ENCODE peak calls at places on chromosome 12, in six cellular contexts. G, Z, H, U, N and F are unnamed samples.

GRCh38 chr12:104598342-104599271 is 141.9 kb downstream of the CHST11 start:
- DNase-seq in G (no peak), H (no peak), U (no peak), Z (no peak), N (no peak), F (no peak)

GRCh38 chr12:104751594-104751993 is 206.5 kb downstream of the SLC41A2 start:
- DNase-seq in Z (no peak), U (no peak), G (no peak), H (no peak), N (no peak), F (no peak)

GRCh38 chr12:110281549-110282342 is 699 bp downstream of the ATP2A2 start:
- DNase-seq in H (no peak), N (peak), U (peak), G (peak), Z (no peak), F (peak)

GRCh38 chr12:124026755-124027745 is 54.0 kb downstream of the ZNF664 start:
- DNase-seq in H (peak), N (peak), Z (peak), G (no peak), U (no peak), F (no peak)

GRCh38 chr12:53989227-53990113 is 4.5 kb downstream of the HOXC10 start:
- DNase-seq in G (no peak), U (no peak), H (no peak), Z (no peak), N (peak), F (peak)

GRCh38 chr12:95963104-95963503 is 20.0 kb downstream of the AMDHD1 start:
- DNase-seq in Z (no peak), N (peak), H (no peak), U (no peak), G (no peak), F (no peak)

GRCh38 chr12:13028825-13029570 is 15.2 kb upstream of the FAM234B start:
- DNase-seq in H (no peak), N (no peak), G (no peak), U (no peak), Z (no peak), F (no peak)

GRCh38 chr12:77667101-77667500 is 163.6 kb upstream of the NAV3 start:
- DNase-seq in G (no peak), Z (no peak), H (peak), U (no peak), N (peak), F (peak)

GRCh38 chr12:8615206-8615605 is 2.5 kb upstream of the AICDA start:
- DNase-seq in N (no peak), Z (no peak), U (no peak), H (no peak), G (no peak), F (no peak)

GRCh38 chr12:104792570-104792969 is 165.5 kb downstream of the SLC41A2 start:
- DNase-seq in H (peak), N (peak), Z (peak), U (peak), G (no peak), F (peak)

GRCh38 chr12:1107669-1108068 is 116.6 kb downstream of the ERC1 start:
- DNase-seq in Z (no peak), N (peak), H (no peak), U (no peak), G (no peak), F (no peak)

GRCh38 chr12:83841620-83842019 is 1071.0 kb downstream of the SLC6A15 start:
- DNase-seq in U (no peak), Z (no peak), G (no peak), N (peak), H (peak), F (no peak)

GRCh38 chr12:48973531-48973930 is 2.0 kb upstream of the WNT10B start:
- DNase-seq in H (no peak), G (no peak), N (no peak), U (no peak), Z (peak), F (no peak)